ENCODE peak calls at places on chromosomes 6 and 20, in eight cellular contexts. E is T follicular helper cell; R is stimulated activated CD4-positive, alpha-beta T cell treated with anti-CD3 and anti-CD28 coated beads, Interleukin-12 subunit alpha, Interleukin-12 subunit beta, amount 100 ng/mL, for 48 hours; F is effector CD4-positive, alpha-beta T cell; B is posterior vena cava; Z is GM04503; D is colonic mucosa; U is hepatocyte. S is an unnamed sample.
A peak's percentile ranks its signal among the peaks of the same experiment; 100 is the strongest.

GRCh38 chr6:25086500-25087091 is 150.8 kb upstream of the RIPOR2 start:
- DNase-seq in B (no peak), F (no peak), D (no peak), U (no peak), R (no peak), E (no peak), Z (no peak), S (no peak)

GRCh38 chr6:75349262-75349984 is 64.8 kb upstream of the TMEM30A start:
- DNase-seq in B (no peak), U (peak; percentile 51), Z (no peak), R (no peak), D (no peak), E (no peak), F (no peak), S (peak; percentile 16)

GRCh38 chr20:31573555-31574295 is 31.4 kb upstream of the ID1 start:
- DNase-seq in F (no peak), Z (no peak), U (peak; percentile 55), E (no peak), D (no peak), R (no peak), B (no peak), S (no peak)

GRCh38 chr20:3805594-3806264 is 9.6 kb downstream of the CDC25B start:
- DNase-seq in B (no peak), F (no peak), Z (no peak), R (no peak), D (no peak), E (no peak), U (no peak), S (peak; percentile 68)

GRCh38 chr6:128491041-128491642 is 29.3 kb downstream of the PTPRK start:
- DNase-seq in R (no peak), F (no peak), D (peak; percentile 39), E (no peak), Z (no peak), U (no peak), B (no peak), S (no peak)

GRCh38 chr6:18477301-18477941 is 90.3 kb downstream of the RNF144B start:
- DNase-seq in B (no peak), U (peak; percentile 10), F (no peak), R (no peak), Z (peak; percentile 6), E (no peak), D (no peak), S (no peak)

GRCh38 chr20:35992713-35993335 is 24.4 kb downstream of the CNBD2 start:
- DNase-seq in D (peak; percentile 56), U (peak; percentile 75), B (no peak), Z (no peak), R (peak; percentile 38), E (peak; percentile 17), F (peak; percentile 31), S (peak; percentile 83)

GRCh38 chr6:149342525-149342924 is 25.0 kb downstream of the TAB2 start:
- DNase-seq in E (no peak), D (no peak), F (no peak), R (no peak), B (no peak), U (no peak), Z (no peak), S (no peak)